ENCODE peak calls at places on chromosomes 11 and 22, in nine cellular contexts. One of them, this sample, is unnamed. For H3K4me1, the result is how much of the 10 kb centered on the place peaks cover.

GRCh38 chr11:46057489-46057888 is 63.8 kb downstream of the PHF21A start:
- DNase-seq in endodermal cell: no peak
- DNase-seq in right cardiac atrium: no peak
- DNase-seq in lower lobe of right lung: no peak
- DNase-seq in tibial nerve: no peak
- DNase-seq in cardiac muscle cell: no peak
- DNase-seq in neural progenitor cell: no peak
- DNase-seq in aorta: no peak
- DNase-seq in heart right ventricle: no peak
- DNase-seq in this sample: no peak

GRCh38 chr11:60265373-60266214 is 14.9 kb upstream of the MS4A4A start:
- DNase-seq in endodermal cell: no peak
- DNase-seq in lower lobe of right lung: no peak
- DNase-seq in right cardiac atrium: no peak
- DNase-seq in tibial nerve: no peak
- DNase-seq in cardiac muscle cell: peak
- DNase-seq in aorta: no peak
- DNase-seq in heart right ventricle: peak
- DNase-seq in neural progenitor cell: peak
- DNase-seq in this sample: no peak

GRCh38 chr11:35029979-35030378 is 109.0 kb upstream of the CD44 start:
- DNase-seq in neural progenitor cell: no peak
- DNase-seq in lower lobe of right lung: no peak
- DNase-seq in endodermal cell: no peak
- DNase-seq in cardiac muscle cell: peak
- DNase-seq in tibial nerve: no peak
- DNase-seq in aorta: no peak
- DNase-seq in heart right ventricle: no peak
- DNase-seq in right cardiac atrium: no peak
- DNase-seq in this sample: no peak

GRCh38 chr11:110434952-110435779 is 5.4 kb downstream of the FDX1 start:
- DNase-seq in right cardiac atrium: no peak
- DNase-seq in aorta: no peak
- DNase-seq in cardiac muscle cell: no peak
- DNase-seq in endodermal cell: peak
- DNase-seq in tibial nerve: no peak
- DNase-seq in lower lobe of right lung: no peak
- DNase-seq in neural progenitor cell: no peak
- DNase-seq in heart right ventricle: no peak
- DNase-seq in this sample: no peak

GRCh38 chr11:118953265-118953664 is 2.8 kb upstream of the UPK2 start:
- DNase-seq in right cardiac atrium: no peak
- DNase-seq in endodermal cell: peak
- DNase-seq in heart right ventricle: no peak
- DNase-seq in cardiac muscle cell: peak
- DNase-seq in lower lobe of right lung: no peak
- DNase-seq in tibial nerve: no peak
- DNase-seq in neural progenitor cell: peak
- DNase-seq in aorta: no peak
- DNase-seq in this sample: no peak

GRCh38 chr11:27812341-27812740 is 112.1 kb upstream of the BDNF start:
- DNase-seq in aorta: no peak
- DNase-seq in endodermal cell: no peak
- DNase-seq in lower lobe of right lung: no peak
- DNase-seq in right cardiac atrium: no peak
- DNase-seq in neural progenitor cell: no peak
- DNase-seq in cardiac muscle cell: peak
- DNase-seq in heart right ventricle: no peak
- DNase-seq in tibial nerve: no peak
- DNase-seq in this sample: no peak

GRCh38 chr22:41862530-41863266 is 29.8 kb downstream of the SREBF2 start:
- DNase-seq in endodermal cell: no peak
- DNase-seq in heart right ventricle: no peak
- DNase-seq in aorta: no peak
- DNase-seq in lower lobe of right lung: no peak
- DNase-seq in right cardiac atrium: no peak
- DNase-seq in cardiac muscle cell: no peak
- DNase-seq in neural progenitor cell: no peak
- DNase-seq in tibial nerve: no peak
- DNase-seq in this sample: no peak

GRCh38 chr11:108985611-108986279 is 320.9 kb downstream of the DDX10 start:
- DNase-seq in lower lobe of right lung: no peak
- DNase-seq in aorta: no peak
- DNase-seq in tibial nerve: no peak
- DNase-seq in cardiac muscle cell: peak
- DNase-seq in right cardiac atrium: no peak
- DNase-seq in endodermal cell: no peak
- DNase-seq in neural progenitor cell: no peak
- DNase-seq in heart right ventricle: no peak
- DNase-seq in this sample: no peak

GRCh38 chr11:9784602-9785315 is 120.9 kb downstream of the SWAP70 start:
- DNase-seq in heart right ventricle: no peak
- DNase-seq in lower lobe of right lung: no peak
- DNase-seq in right cardiac atrium: no peak
- DNase-seq in neural progenitor cell: no peak
- DNase-seq in aorta: no peak
- DNase-seq in tibial nerve: no peak
- DNase-seq in cardiac muscle cell: peak
- DNase-seq in endodermal cell: no peak
- DNase-seq in this sample: no peak

GRCh38 chr11:19669511-19669910 is 43.1 kb upstream of the NAV2 start:
- DNase-seq in endodermal cell: no peak
- DNase-seq in right cardiac atrium: no peak
- DNase-seq in heart right ventricle: no peak
- DNase-seq in cardiac muscle cell: no peak
- DNase-seq in neural progenitor cell: no peak
- DNase-seq in aorta: no peak
- DNase-seq in tibial nerve: no peak
- DNase-seq in lower lobe of right lung: no peak
- DNase-seq in this sample: no peak

GRCh38 chr11:556175-556699 is 4.3 kb downstream of the LMNTD2 start:
- DNase-seq in tibial nerve: no peak
- DNase-seq in cardiac muscle cell: no peak
- DNase-seq in lower lobe of right lung: no peak
- DNase-seq in endodermal cell: peak
- DNase-seq in heart right ventricle: no peak
- DNase-seq in right cardiac atrium: no peak
- DNase-seq in neural progenitor cell: peak
- DNase-seq in aorta: no peak
- DNase-seq in this sample: no peak

GRCh38 chr11:13207665-13208594 is 69.7 kb upstream of the BMAL1 start:
- DNase-seq in aorta: no peak
- DNase-seq in cardiac muscle cell: peak
- DNase-seq in lower lobe of right lung: peak
- DNase-seq in tibial nerve: peak
- DNase-seq in right cardiac atrium: peak
- DNase-seq in neural progenitor cell: no peak
- DNase-seq in heart right ventricle: no peak
- DNase-seq in endodermal cell: peak
- DNase-seq in this sample: no peak
- H3K4me1 ChIP-seq in aorta: under half
- H3K4me1 ChIP-seq in cardiac muscle cell: under half
- H3K4me1 ChIP-seq in lower lobe of right lung: under half
- H3K4me1 ChIP-seq in tibial nerve: under half
- H3K4me1 ChIP-seq in right cardiac atrium: under half
- H3K4me1 ChIP-seq in neural progenitor cell: under half
- H3K4me1 ChIP-seq in heart right ventricle: under half
- H3K4me1 ChIP-seq in endodermal cell: under half
- H3K4me1 ChIP-seq in this sample: under half

DNA sequence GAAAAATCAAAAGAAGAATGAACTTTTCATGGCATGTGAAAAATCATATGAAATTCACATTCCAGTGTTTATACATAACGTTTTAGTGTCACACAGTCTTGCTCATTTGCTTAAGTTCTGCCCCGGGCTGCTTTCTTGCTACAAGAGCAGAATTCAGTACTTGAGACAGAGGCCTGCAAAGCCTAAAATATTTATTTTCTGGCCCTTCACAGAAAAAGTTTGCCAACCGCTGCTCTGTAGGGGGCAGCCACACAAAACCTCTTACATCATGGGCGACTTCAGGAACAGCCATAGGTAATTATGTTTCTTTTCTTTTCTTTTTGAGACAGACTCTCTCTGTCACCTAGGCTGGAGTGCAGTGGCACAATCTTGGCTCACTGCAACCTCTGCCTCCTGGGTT is 1.0 kb upstream of the ATG2A start:
- DNase-seq in right cardiac atrium: no peak
- DNase-seq in cardiac muscle cell: peak
- DNase-seq in lower lobe of right lung: no peak
- DNase-seq in endodermal cell: no peak
- DNase-seq in tibial nerve: no peak
- DNase-seq in neural progenitor cell: peak
- DNase-seq in aorta: no peak
- DNase-seq in heart right ventricle: no peak
- DNase-seq in this sample: no peak
- H3K4me1 ChIP-seq in right cardiac atrium: under half
- H3K4me1 ChIP-seq in cardiac muscle cell: under half
- H3K4me1 ChIP-seq in lower lobe of right lung: under half
- H3K4me1 ChIP-seq in endodermal cell: under half
- H3K4me1 ChIP-seq in tibial nerve: under half
- H3K4me1 ChIP-seq in neural progenitor cell: under half
- H3K4me1 ChIP-seq in aorta: under half
- H3K4me1 ChIP-seq in heart right ventricle: under half
- H3K4me1 ChIP-seq in this sample: under half

DNA sequence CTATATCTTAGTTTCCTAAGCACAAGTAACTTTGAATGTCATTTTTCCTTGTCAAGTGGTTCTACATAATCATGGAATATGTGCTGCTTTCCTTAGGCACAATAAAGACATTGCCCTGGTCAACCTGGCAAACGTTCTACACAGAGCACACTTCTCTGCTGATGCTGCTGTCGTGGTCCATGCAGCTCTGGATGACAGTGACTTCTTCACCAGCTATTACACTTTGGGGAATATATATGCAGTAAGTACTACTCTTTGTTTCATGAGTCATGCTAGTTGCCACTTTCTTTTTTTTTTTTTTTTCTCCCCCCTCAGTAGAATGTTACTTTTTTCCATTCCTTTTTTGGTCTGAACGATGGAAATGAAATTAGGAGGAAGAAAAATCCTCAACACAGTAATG is 38.5 kb downstream of the TTC17 start:
- DNase-seq in endodermal cell: no peak
- DNase-seq in neural progenitor cell: no peak
- DNase-seq in heart right ventricle: no peak
- DNase-seq in aorta: no peak
- DNase-seq in tibial nerve: no peak
- DNase-seq in right cardiac atrium: no peak
- DNase-seq in lower lobe of right lung: no peak
- DNase-seq in cardiac muscle cell: no peak
- DNase-seq in this sample: no peak
- H3K4me1 ChIP-seq in endodermal cell: under half
- H3K4me1 ChIP-seq in neural progenitor cell: under half
- H3K4me1 ChIP-seq in heart right ventricle: under half
- H3K4me1 ChIP-seq in aorta: under half
- H3K4me1 ChIP-seq in tibial nerve: under half
- H3K4me1 ChIP-seq in right cardiac atrium: under half
- H3K4me1 ChIP-seq in lower lobe of right lung: under half
- H3K4me1 ChIP-seq in cardiac muscle cell: under half
- H3K4me1 ChIP-seq in this sample: under half

DNA sequence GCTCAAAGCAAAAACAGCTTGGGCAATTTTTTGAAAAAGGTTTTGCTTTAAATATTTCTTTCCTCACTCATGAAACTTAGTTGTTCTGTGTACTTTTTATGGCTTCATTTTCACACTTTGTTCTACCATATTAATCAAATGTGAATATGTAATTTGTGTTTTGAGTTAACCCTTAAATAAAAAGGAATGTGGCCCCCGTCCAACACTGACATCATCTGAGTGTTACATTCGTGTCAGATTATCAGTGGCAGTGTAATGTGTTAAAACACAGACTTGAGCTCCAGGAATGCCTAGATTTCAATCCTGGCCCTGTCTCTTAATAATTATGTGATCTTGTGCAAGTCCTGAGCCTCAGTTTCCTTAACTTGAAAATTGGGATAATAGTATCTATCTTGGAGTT is 5.6 kb downstream of the RTN3 start:
- DNase-seq in heart right ventricle: no peak
- DNase-seq in right cardiac atrium: no peak
- DNase-seq in aorta: no peak
- DNase-seq in endodermal cell: no peak
- DNase-seq in cardiac muscle cell: peak
- DNase-seq in neural progenitor cell: no peak
- DNase-seq in lower lobe of right lung: no peak
- DNase-seq in tibial nerve: no peak
- DNase-seq in this sample: no peak
- H3K4me1 ChIP-seq in heart right ventricle: under half
- H3K4me1 ChIP-seq in right cardiac atrium: under half
- H3K4me1 ChIP-seq in aorta: under half
- H3K4me1 ChIP-seq in endodermal cell: under half
- H3K4me1 ChIP-seq in cardiac muscle cell: under half
- H3K4me1 ChIP-seq in neural progenitor cell: under half
- H3K4me1 ChIP-seq in lower lobe of right lung: under half
- H3K4me1 ChIP-seq in tibial nerve: under half
- H3K4me1 ChIP-seq in this sample: half or more

DNA sequence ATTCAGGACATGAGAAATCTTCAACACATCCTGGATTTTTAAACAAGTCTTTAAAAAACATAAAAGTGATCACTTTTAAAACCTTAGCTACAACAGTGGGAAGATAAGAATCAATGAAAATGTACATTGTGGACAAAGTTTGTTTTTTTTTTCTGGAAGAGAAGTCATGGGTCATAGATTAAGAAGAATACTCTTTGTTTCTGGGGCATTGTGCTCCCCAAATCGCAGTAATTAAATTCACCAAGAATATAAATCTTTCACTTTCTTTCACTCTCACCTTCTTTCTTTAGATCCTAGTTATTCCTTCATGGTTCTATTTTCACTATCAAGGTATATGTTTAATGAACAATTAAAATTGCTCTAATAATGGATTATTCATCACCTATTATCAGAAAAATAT is 132.6 kb upstream of the PGR start:
- DNase-seq in endodermal cell: no peak
- DNase-seq in aorta: no peak
- DNase-seq in heart right ventricle: no peak
- DNase-seq in right cardiac atrium: no peak
- DNase-seq in tibial nerve: no peak
- DNase-seq in cardiac muscle cell: no peak
- DNase-seq in lower lobe of right lung: no peak
- DNase-seq in neural progenitor cell: no peak
- DNase-seq in this sample: no peak
- H3K4me1 ChIP-seq in endodermal cell: under half
- H3K4me1 ChIP-seq in aorta: under half
- H3K4me1 ChIP-seq in heart right ventricle: under half
- H3K4me1 ChIP-seq in right cardiac atrium: under half
- H3K4me1 ChIP-seq in tibial nerve: under half
- H3K4me1 ChIP-seq in cardiac muscle cell: under half
- H3K4me1 ChIP-seq in lower lobe of right lung: under half
- H3K4me1 ChIP-seq in neural progenitor cell: under half
- H3K4me1 ChIP-seq in this sample: under half

This sample was measured in left ventricle myocardium inferior.